ENCODE peak calls at places on chromosomes 2 and 18, in four cellular contexts. V, S, O and W are unnamed samples.

GRCh38 chr2:200486529-200486928 is 23.3 kb downstream of the KCTD18 start:
- DNase-seq in S (no peak), V (no peak), O (no peak), W (no peak)

GRCh38 chr2:35428548-35428947 is 927.0 kb upstream of the CRIM1 start:
- DNase-seq in O (no peak), V (no peak), S (no peak), W (peak)

GRCh38 chr2:236177967-236178909 is 10.1 kb upstream of the GBX2 start:
- DNase-seq in S (no peak), O (peak), V (peak), W (peak)

GRCh38 chr18:75208055-75208835 is 694 bp downstream of the PTGR3 start:
- DNase-seq in S (peak), O (peak), V (peak), W (peak)

GRCh38 chr2:95274291-95275150 is at the start of gene PROM2:
- DNase-seq in V (peak), S (no peak), O (no peak), W (peak)

GRCh38 chr18:53941601-53942335 is 282.7 kb downstream of the MBD2 start:
- DNase-seq in V (no peak), S (no peak), O (no peak), W (no peak)

GRCh38 chr2:23601301-23601965 is 216.5 kb downstream of the KLHL29 start:
- DNase-seq in O (no peak), S (no peak), V (no peak), W (no peak)

GRCh38 chr2:226184940-226185575 is 614.6 kb downstream of the IRS1 start:
- DNase-seq in S (no peak), O (peak), V (no peak), W (no peak)

GRCh38 chr2:119756837-119757236 is 2.9 kb upstream of the PTPN4 start:
- DNase-seq in S (no peak), V (no peak), O (peak), W (peak)

GRCh38 chr18:37710731-37711130 is 145.1 kb upstream of the CELF4 start:
- DNase-seq in O (no peak), S (no peak), V (no peak), W (no peak)

GRCh38 chr18:58862851-58863538 is 1.7 kb upstream of the ZNF532 start:
- DNase-seq in S (peak), V (peak), O (peak), W (peak)

GRCh38 chr2:43400508-43400907 is 174.1 kb upstream of the ZFP36L2 start:
- DNase-seq in S (no peak), O (no peak), V (no peak), W (no peak)

GRCh38 chr18:6979954-6980353 is 137.6 kb downstream of the LAMA1 start:
- DNase-seq in V (no peak), O (no peak), S (no peak), W (no peak)

GRCh38 chr2:237199577-237199976 is 113.9 kb downstream of the COPS8 start:
- DNase-seq in V (peak), O (no peak), S (no peak), W (no peak)

GRCh38 chr2:190835303-190835930 is 45.2 kb upstream of the GLS start:
- DNase-seq in O (peak), S (no peak), V (no peak), W (peak)

GRCh38 chr2:85644909-85645308 is 23.1 kb downstream of the SFTPB start:
- DNase-seq in S (no peak), V (no peak), O (no peak), W (no peak)

GRCh38 chr2:19355931-19356544 is 2.4 kb downstream of the OSR1 start:
- DNase-seq in V (no peak), S (no peak), O (no peak), W (no peak)

GRCh38 chr2:138716183-138716582 is 64.0 kb downstream of the NXPH2 start:
- DNase-seq in S (no peak), V (no peak), O (no peak), W (no peak)

GRCh38 chr2:150477347-150477746 is 10.1 kb downstream of the RND3 start:
- DNase-seq in V (no peak), O (no peak), S (no peak), W (no peak)

GRCh38 chr2:241885701-241886643 is 16.4 kb downstream of the RTP5 start:
- DNase-seq in S (no peak), V (no peak), O (no peak), W (no peak)

GRCh38 chr2:119476301-119477117 is 44.9 kb downstream of the TMEM37 start:
- DNase-seq in S (peak), V (peak), O (no peak), W (peak)

GRCh38 chr2:191318729-191319078 is 73.5 kb downstream of the MYO1B start:
- DNase-seq in O (no peak), V (no peak), S (no peak), W (no peak)

GRCh38 chr2:127570282-127571250 is 35.1 kb downstream of the MYO7B start:
- DNase-seq in S (no peak), V (no peak), O (no peak), W (peak)

GRCh38 chr18:832085-832681 is 20.1 kb upstream of the YES1 start:
- DNase-seq in O (no peak), V (no peak), S (no peak), W (peak)

GRCh38 chr2:141133883-141134282 is 996.9 kb downstream of the LRP1B start:
- DNase-seq in O (no peak), S (no peak), V (no peak), W (no peak)

GRCh38 chr2:96970248-96970875 is 16.0 kb downstream of the FAM178B start:
- DNase-seq in V (peak), S (no peak), O (no peak), W (no peak)

GRCh38 chr2:148954536-148954935 is 79.5 kb downstream of the KIF5C start:
- DNase-seq in V (no peak), O (no peak), S (no peak), W (no peak)

GRCh38 chr2:118322381-118322780 is 234.1 kb downstream of the INSIG2 start:
- DNase-seq in V (no peak), O (no peak), S (no peak), W (no peak)

GRCh38 chr18:21741511-21742322 is 1.1 kb downstream of the MIB1 start:
- DNase-seq in O (peak), S (no peak), V (no peak), W (peak)

GRCh38 chr2:216557820-216558219 is 59.2 kb downstream of the RPL37A start:
- DNase-seq in O (no peak), V (no peak), S (no peak), W (no peak)

GRCh38 chr2:112920923-112921532 is 10.1 kb downstream of the IL37 start:
- DNase-seq in S (peak), O (no peak), V (no peak), W (no peak)

GRCh38 chr2:41717883-41718282 is 329.9 kb upstream of the PKDCC start:
- DNase-seq in S (no peak), O (no peak), V (no peak), W (no peak)

DNA sequence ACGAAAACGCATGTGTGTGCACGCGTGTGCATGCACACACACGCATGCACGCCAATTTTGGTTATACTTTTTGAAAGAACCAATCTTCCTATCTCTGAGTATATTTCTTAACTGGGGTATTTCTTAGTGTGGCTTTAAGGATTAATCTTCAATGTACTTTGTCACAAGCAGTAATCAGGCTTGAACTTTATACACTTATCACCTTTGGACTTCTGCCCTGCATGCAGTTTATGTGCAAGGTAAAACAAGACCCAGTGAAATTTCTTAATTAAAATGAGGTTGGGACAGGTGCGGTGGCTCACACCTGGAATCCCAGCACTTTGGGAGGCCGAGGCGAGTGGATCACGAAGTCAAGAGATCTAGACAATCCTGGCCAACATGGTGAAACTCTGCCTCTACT is 85.3 kb downstream of the OSBPL6 start:
- DNase-seq in O (no peak), S (no peak), V (no peak), W (no peak)
- H3K27ac ChIP-seq in O (no peak), S (no peak), V (no peak), W (no peak)

GRCh38 chr2:101339236-101339865 is 30.9 kb upstream of the RNF149 start:
- DNase-seq in O (no peak), S (no peak), V (no peak), W (no peak)
- H3K27ac ChIP-seq in O (no peak), S (no peak), V (no peak), W (no peak)

GRCh38 chr2:173299764-173300163 is 54.9 kb upstream of the CDCA7 start:
- DNase-seq in V (no peak), S (no peak), O (no peak), W (no peak)

GRCh38 chr2:173300458-173300857 is 54.2 kb upstream of the CDCA7 start:
- DNase-seq in V (no peak), S (no peak), O (no peak), W (no peak)

GRCh38 chr2:173307287-173307686 is 47.4 kb upstream of the CDCA7 start:
- DNase-seq in O (no peak), V (no peak), S (no peak), W (no peak)

DNA sequence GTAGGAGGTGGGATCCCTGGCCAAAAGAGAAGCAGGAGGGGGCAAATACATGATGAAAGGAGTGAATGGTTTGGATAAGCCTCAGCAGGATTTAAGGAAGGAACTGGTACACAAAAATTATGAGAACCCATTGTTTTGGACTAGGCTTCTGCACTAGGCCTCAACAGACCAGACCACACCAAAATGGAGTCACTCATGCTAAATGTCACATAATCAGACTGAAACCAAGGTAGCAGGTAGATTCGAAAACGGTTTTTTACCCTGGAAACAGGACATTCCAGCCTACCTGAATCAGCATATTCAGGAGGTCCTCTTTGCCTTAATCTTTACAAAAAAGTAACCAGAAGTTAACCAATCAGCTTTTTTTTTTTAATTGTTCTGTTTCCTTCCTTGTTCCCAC is 49.4 kb upstream of the CDCA7 start:
- DNase-seq in V (no peak), O (no peak), S (no peak), W (no peak)
- H3K27ac ChIP-seq in V (no peak), O (no peak), S (no peak), W (no peak)

GRCh38 chr2:239120664-239121063 is 272.8 kb downstream of the TWIST2 start:
- DNase-seq in S (no peak), V (no peak), O (peak), W (peak)

GRCh38 chr2:239118264-239118663 is 270.4 kb downstream of the TWIST2 start:
- DNase-seq in O (no peak), V (no peak), S (no peak), W (peak)

GRCh38 chr2:239119346-239120126 is 271.7 kb downstream of the TWIST2 start:
- DNase-seq in O (no peak), S (no peak), V (no peak), W (no peak)

GRCh38 chr2:239117831-239118230 is 269.9 kb downstream of the TWIST2 start:
- DNase-seq in S (no peak), O (no peak), V (no peak), W (no peak)

DNA sequence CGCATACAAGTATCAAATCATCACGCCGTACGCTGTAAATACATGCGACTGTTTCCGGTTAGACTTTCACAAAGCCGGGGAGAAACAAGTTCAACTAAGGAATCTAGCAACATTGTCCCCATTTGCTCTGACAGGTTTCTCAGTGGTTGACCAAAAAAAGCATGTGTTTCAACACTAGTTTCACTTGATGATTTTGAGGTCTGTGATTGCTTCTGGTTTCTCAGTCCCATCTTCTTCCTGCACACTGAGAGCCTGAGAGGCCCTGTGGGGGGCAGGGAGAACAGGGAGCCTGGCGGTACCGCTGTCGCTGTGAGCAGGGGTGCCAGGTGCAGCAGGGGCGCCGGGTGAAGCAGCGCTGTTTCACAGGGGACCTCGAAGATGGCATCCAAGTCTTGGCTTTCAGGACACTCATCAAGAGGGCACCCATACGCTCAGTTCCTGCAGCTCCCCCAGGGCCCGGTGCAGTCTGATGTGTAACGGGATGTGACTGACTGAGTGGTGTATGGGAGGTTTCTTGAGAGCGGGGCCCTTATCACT is 270.9 kb downstream of the TWIST2 start:
- DNase-seq in V (no peak), S (peak), O (no peak), W (peak)
- H3K27ac ChIP-seq in V (no peak), S (no peak), O (no peak), W (no peak)